ENCODE peak calls at places on chromosomes 1 and 21, in ten cellular contexts. R is heart left ventricle, U is prostate gland, N is Peyer's patch, H is breast epithelium, P is right lobe of liver, T is transverse colon, M is H54, L is stomach, E is GM12891. A is an unnamed sample.

GRCh38 chr1:56180806-56181205 is 398.6 kb downstream of the PLPP3 start:
- DNase-seq in U (no peak), P (no peak), L (no peak), R (no peak), T (no peak), M (no peak), E (no peak), N (no peak), H (no peak), A (no peak)

GRCh38 chr1:115765091-115765490 is 3.4 kb downstream of the CASQ2 start:
- DNase-seq in N (no peak), P (no peak), T (no peak), M (no peak), R (no peak), U (no peak), L (no peak), E (no peak), H (no peak), A (no peak)

GRCh38 chr1:167819849-167820683 is 93.9 kb downstream of the ADCY10 start:
- DNase-seq in U (peak), L (peak), M (peak), E (peak), P (peak), H (peak), T (peak), R (peak), N (peak), A (no peak)

GRCh38 chr21:37208741-37209225 is 58.4 kb downstream of the VPS26C start:
- DNase-seq in M (no peak), H (no peak), T (no peak), P (no peak), N (no peak), R (no peak), E (no peak), U (no peak), L (no peak), A (no peak)

GRCh38 chr1:7549277-7549676 is 221.8 kb upstream of the VAMP3 start:
- DNase-seq in H (no peak), E (no peak), R (no peak), U (no peak), L (no peak), M (peak), T (no peak), N (no peak), P (no peak), A (no peak)

GRCh38 chr1:44270666-44271628 is 57.7 kb downstream of the DMAP1 start:
- DNase-seq in N (peak), M (no peak), E (no peak), H (no peak), U (no peak), P (no peak), L (no peak), T (peak), R (no peak), A (no peak)

GRCh38 chr1:29824478-29825273 is 588.4 kb downstream of the PTPRU start:
- DNase-seq in T (no peak), R (no peak), E (no peak), L (peak), H (no peak), M (no peak), N (no peak), P (no peak), U (no peak), A (peak)

GRCh38 chr1:4121834-4122512 is 221.9 kb upstream of the C1orf174 start:
- DNase-seq in E (no peak), U (no peak), M (no peak), R (no peak), P (no peak), N (no peak), H (peak), L (no peak), T (no peak), A (no peak)

GRCh38 chr1:29708381-29708780 is 472.1 kb downstream of the PTPRU start:
- DNase-seq in U (no peak), T (no peak), E (no peak), L (no peak), N (no peak), M (no peak), R (no peak), H (no peak), P (no peak), A (no peak)

GRCh38 chr1:18360251-18360650 is 120.5 kb upstream of the KLHDC7A start:
- DNase-seq in E (no peak), N (no peak), M (no peak), L (no peak), T (no peak), H (no peak), U (no peak), R (no peak), P (no peak), A (no peak)

GRCh38 chr1:203464226-203464625 is 11.4 kb upstream of the PRELP start:
- DNase-seq in U (no peak), M (no peak), E (no peak), H (no peak), L (no peak), T (no peak), R (no peak), P (no peak), N (no peak), A (no peak)

GRCh38 chr1:101089608-101090007 is 64.0 kb upstream of the DPH5 start:
- DNase-seq in R (no peak), L (no peak), U (no peak), N (no peak), H (no peak), M (no peak), P (no peak), E (no peak), T (no peak), A (no peak)

GRCh38 chr1:35454616-35455015 is 102.6 kb downstream of the KIAA0319L start:
- DNase-seq in M (no peak), N (no peak), R (no peak), L (no peak), U (no peak), P (no peak), E (no peak), H (no peak), T (no peak), A (no peak)

GRCh38 chr1:46448109-46448911 is 41.3 kb upstream of the DMBX1 start:
- DNase-seq in L (no peak), M (no peak), T (no peak), P (no peak), R (no peak), H (no peak), N (no peak), U (no peak), E (no peak), A (no peak)

GRCh38 chr1:29975036-29975694 is 738.8 kb downstream of the PTPRU start:
- DNase-seq in U (no peak), L (no peak), R (no peak), P (no peak), N (no peak), M (no peak), H (no peak), E (no peak), T (no peak), A (peak)

GRCh38 chr1:45552309-45552708 is 1.7 kb downstream of the AKR1A1 start:
- DNase-seq in P (peak), U (peak), N (peak), H (no peak), T (peak), L (peak), R (no peak), E (no peak), M (no peak), A (no peak)

GRCh38 chr1:67558449-67559193 is 126.4 kb upstream of the GADD45A start:
- DNase-seq in M (no peak), L (no peak), U (no peak), R (no peak), N (no peak), P (peak), E (no peak), T (no peak), H (no peak), A (no peak)

GRCh38 chr1:186982116-186982515 is 153.4 kb downstream of the PLA2G4A start:
- DNase-seq in T (no peak), L (no peak), M (no peak), U (no peak), P (no peak), E (no peak), R (no peak), H (no peak), N (no peak), A (no peak)

GRCh38 chr1:40232444-40232843 is 15.3 kb upstream of the TMCO2 start:
- DNase-seq in T (peak), H (no peak), M (no peak), U (no peak), P (no peak), R (no peak), L (no peak), N (peak), E (peak), A (no peak)

GRCh38 chr1:61640531-61641125 is 84.3 kb downstream of the TM2D1 start:
- DNase-seq in E (no peak), N (no peak), R (peak), T (no peak), U (peak), M (no peak), H (no peak), P (no peak), L (no peak), A (no peak)

DNA sequence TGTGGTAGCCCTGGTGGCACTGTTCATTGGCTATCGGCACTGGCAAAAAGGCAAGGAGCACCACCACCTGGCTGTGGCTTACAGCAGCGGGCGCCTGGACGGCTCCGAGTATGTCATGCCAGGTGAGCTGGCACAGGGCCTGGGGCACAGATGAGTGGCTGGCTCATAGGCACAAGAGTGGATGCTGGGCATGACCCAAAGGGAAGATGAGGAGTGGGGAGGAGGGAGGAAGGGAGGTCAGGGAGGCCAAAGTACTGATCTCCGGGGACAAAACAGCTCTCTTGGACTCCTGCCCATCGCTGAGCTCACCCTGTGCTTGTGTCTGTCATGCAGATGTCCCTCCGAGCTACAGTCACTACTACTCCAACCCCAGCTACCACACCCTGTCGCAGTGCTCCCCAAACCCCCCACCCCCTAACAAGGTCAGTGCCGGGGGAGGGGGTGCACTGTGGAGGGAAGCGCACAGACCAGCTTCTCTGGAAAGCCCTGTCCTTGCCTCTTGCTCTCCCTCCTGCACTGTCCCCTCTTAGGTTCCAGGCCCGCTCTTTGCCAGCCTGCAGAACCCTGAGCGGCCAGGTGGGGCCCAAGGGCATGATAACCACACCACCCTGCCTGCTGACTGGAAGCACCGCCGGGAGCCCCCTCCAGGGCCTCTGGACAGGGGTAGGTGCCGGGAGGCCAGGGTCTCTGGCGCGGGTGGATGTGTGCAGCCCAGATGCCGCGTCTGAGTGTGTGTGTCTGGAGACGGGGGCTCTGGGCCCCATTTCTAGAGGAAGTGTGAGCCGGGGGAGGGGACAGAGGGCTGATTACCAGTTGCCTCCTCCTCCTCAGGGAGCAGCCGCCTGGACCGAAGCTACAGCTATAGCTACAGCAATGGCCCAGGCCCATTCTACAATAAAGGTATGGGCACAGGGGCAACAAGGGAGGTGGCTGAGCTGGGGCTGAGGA is 7.3 kb upstream of the LRRC71 start:
- DNase-seq in E (no peak), M (no peak), T (no peak), N (no peak), L (no peak), U (no peak), P (peak), H (no peak), R (no peak), A (no peak)
- TF ChIP-seq POLR2A in E (no peak), M (no peak), T (no peak), N (no peak), L (no peak), U (no peak), P (no peak), H (no peak), R (no peak), A (no peak)

GRCh38 chr1:24932725-24933294 is 2.7 kb upstream of the RUNX3 start:
- DNase-seq in N (no peak), U (no peak), T (no peak), M (no peak), L (no peak), R (no peak), P (no peak), E (no peak), H (no peak), A (no peak)
- TF ChIP-seq POLR2A in N (no peak), U (no peak), T (no peak), M (no peak), L (no peak), R (no peak), P (no peak), E (no peak), H (no peak), A (no peak)

DNA sequence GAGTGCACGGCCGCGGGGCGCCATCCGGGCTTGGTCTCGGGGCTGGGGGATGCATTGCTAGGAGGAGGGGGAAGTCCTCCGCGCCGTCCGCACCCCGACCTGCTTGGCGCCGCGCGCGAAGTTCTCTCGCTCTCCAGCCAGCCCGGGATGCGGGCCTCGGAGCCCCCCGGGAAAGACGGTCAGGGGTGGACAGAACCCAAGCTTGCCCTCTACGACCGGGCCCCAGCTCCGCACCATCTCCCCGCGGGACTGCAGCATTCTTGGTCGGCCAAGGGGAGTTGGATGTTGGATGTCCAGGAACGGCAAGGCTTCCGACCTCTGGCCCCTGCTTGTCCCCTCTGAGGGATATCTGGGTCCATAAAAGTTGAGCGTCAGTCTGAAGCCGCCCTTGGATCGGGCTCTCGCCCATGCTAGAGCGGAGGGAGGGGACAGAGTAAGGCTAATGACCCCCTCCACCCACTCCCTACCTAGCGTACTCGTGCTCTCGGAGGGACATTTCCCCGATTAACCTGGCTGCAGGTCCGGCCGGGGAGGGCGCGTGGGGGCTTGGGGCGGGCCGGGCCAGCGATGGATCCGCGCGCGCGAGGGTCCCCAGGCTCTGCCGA is 522 bp downstream of the DISP3 start:
- DNase-seq in T (no peak), U (no peak), R (no peak), H (no peak), P (no peak), N (no peak), L (no peak), E (no peak), M (no peak), A (no peak)
- TF ChIP-seq POLR2A in T (no peak), U (no peak), R (no peak), H (no peak), P (no peak), N (no peak), L (no peak), E (no peak), M (no peak), A (no peak)

GRCh38 chr1:106290805-106291537 is 765.5 kb upstream of the PRMT6 start:
- DNase-seq in N (no peak), L (no peak), R (no peak), P (no peak), H (no peak), T (no peak), M (no peak), E (no peak), U (no peak), A (no peak)
- TF ChIP-seq POLR2A in N (no peak), L (no peak), R (no peak), P (no peak), H (no peak), T (no peak), M (no peak), E (no peak), U (no peak), A (no peak)

GRCh38 chr1:28235746-28236655 is at the start of gene ATP5IF1:
- DNase-seq in E (peak), P (peak), H (peak), R (peak), U (peak), L (peak), T (peak), M (peak), N (peak), A (peak)

GRCh38 chr1:28233264-28233606 is 406 bp upstream of the DNAJC8 start:
- DNase-seq in T (no peak), L (no peak), R (no peak), M (no peak), N (no peak), H (no peak), U (no peak), P (no peak), E (no peak), A (no peak)

GRCh38 chr1:28236656-28237331 is 870 bp downstream of the ATP5IF1 start:
- DNase-seq in P (no peak), M (no peak), H (no peak), U (no peak), E (no peak), L (no peak), T (no peak), N (no peak), R (no peak), A (no peak)

GRCh38 chr1:28229089-28229488 is 3.7 kb downstream of the DNAJC8 start:
- DNase-seq in P (no peak), R (no peak), M (no peak), E (no peak), T (no peak), L (no peak), U (no peak), H (no peak), N (no peak), A (no peak)

DNA sequence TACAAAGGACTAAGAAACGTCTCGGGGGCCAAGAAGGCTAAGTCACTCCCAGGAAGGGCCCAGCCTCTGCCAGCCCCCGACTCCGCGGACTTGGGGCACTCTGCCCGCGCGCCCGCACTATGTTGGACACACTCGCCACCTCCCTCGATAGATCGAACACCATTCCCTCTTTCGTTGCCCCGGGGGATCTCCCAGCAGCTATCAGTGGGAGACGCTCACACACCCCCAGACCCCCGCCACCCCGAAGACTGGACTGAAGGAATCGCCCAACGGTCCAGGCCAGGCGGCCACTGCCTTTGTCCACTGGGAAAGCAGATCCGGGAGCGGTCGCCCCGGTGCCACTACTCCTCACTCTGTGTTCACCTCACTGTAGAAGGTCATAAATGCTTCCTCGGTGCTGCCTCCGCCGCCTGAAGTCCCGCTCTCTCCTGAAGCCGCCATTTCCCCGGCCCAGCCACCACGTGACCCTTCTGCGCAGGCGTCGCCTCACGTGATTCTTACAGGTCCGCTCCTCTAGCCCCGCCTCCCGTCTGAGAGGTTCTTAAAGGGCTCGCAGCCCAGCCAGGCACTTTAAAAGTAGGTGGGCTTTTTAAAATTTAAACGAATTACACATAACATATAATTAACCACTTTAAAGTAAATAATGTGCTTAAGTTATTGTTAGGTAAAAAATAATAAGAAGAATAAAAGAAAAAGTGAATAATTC is at the start of gene DNAJC8:
- DNase-seq in L (peak), E (peak), N (peak), M (peak), U (peak), T (peak), H (peak), R (peak), P (peak), A (peak)
- TF ChIP-seq POLR2A in L (no peak), E (peak), N (peak), M (peak), U (peak), T (peak), H (peak), R (peak), P (peak), A (peak)

GRCh38 chr21:46458315-46459023 is at the start of gene DIP2A:
- DNase-seq in E (peak), N (peak), P (peak), R (peak), M (peak), T (peak), H (peak), U (peak), L (peak), A (peak)
- TF ChIP-seq POLR2A in E (peak), N (peak), P (peak), R (peak), M (peak), T (peak), H (peak), U (peak), L (no peak), A (peak)

GRCh38 chr1:173429517-173430477 is 47.3 kb upstream of the PRDX6 start:
- DNase-seq in L (peak), N (peak), E (no peak), H (peak), R (peak), U (peak), M (peak), P (peak), T (peak), A (peak)
- TF ChIP-seq POLR2A in L (no peak), N (no peak), E (no peak), H (no peak), R (peak), U (no peak), M (peak), P (no peak), T (no peak), A (no peak)

GRCh38 chr1:198935371-198935921 is 296.6 kb downstream of the PTPRC start:
- DNase-seq in P (peak), R (peak), N (peak), T (peak), E (no peak), L (peak), U (peak), M (peak), H (peak), A (no peak)
- TF ChIP-seq POLR2A in P (no peak), R (no peak), N (no peak), T (no peak), E (no peak), L (no peak), U (no peak), M (no peak), H (no peak), A (no peak)

DNA sequence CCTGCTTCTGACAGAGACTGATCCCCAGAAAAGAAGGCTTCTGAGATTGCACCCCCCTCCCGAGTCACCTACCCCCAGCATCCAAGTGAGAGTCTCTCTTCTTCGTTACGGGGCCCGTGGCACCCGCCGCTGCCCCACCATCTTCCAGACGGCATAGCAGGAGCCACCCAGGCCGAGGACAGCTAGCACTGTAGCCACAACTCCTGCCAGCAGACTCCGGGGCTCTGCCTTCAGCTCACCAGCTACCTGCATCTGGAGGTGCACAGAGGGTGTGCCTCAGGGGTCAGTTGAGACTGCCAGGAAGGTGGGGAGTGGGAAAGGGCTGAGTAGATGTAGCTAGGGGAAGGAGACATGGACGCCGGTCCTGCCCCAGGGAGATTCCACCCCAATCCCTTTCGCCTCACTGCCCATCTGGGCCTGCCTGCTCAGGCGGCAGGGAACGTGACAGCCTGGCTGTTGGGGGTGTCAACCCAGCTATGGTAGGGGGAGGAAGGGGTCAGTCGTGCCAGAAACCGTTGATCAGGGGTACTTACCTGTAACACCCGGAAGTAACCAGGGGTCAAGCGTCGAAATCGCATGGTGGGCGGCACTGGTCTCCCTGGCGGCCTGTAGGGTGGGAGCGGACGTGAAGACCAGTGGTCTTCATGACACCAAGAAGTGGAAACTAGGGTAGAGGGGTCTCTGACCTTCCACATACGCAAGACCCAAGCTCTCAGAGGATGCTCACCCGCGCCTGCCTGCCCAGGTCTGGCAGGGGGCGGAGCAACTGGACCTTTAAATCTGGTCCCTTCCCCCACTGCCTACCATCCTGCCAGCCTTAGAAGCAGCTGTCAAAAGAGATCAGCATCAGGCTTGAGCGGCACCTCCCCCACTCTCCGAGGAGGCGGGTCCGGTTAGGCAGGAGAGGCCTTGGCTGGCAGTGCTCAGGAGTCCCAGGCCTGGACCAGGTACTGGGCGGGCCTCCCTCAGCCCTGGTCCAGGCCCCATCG is at the start of gene ZNF593OS:
- DNase-seq in R (no peak), T (no peak), N (no peak), H (no peak), M (no peak), U (no peak), L (no peak), E (no peak), P (no peak), A (no peak)
- TF ChIP-seq POLR2A in R (no peak), T (no peak), N (no peak), H (no peak), M (no peak), U (no peak), L (no peak), E (no peak), P (no peak), A (no peak)